ENCODE peak calls at places on chromosomes 3 and 15, in five cellular contexts. M, X, N, J and S are unnamed samples.

GRCh38 chr3:23709987-23710386 is 95.8 kb upstream of the UBE2E1 start:
- DNase-seq in N (no peak), M (no peak), J (no peak), X (no peak), S (no peak)

GRCh38 chr3:133742351-133743091 is 3.7 kb upstream of the TF start:
- DNase-seq in X (no peak), N (peak), J (peak), M (no peak), S (peak)

GRCh38 chr3:182618981-182619591 is 174.2 kb upstream of the ATP11B start:
- DNase-seq in N (peak), J (no peak), X (no peak), M (no peak), S (peak)

GRCh38 chr3:77913524-77914174 is 873.8 kb downstream of the ROBO2 start:
- DNase-seq in J (no peak), N (no peak), X (no peak), M (no peak), S (no peak)

GRCh38 chr3:115228266-115228665 is 81.2 kb upstream of the ZBTB20 start:
- DNase-seq in M (no peak), N (no peak), X (no peak), J (no peak), S (no peak)

GRCh38 chr15:67979281-67979680 is 74.8 kb upstream of the PIAS1 start:
- DNase-seq in X (no peak), J (no peak), N (no peak), M (no peak), S (no peak)

GRCh38 chr15:89828324-89829145 is 13.9 kb upstream of the ANPEP start:
- DNase-seq in N (no peak), M (no peak), X (no peak), J (no peak), S (peak)

GRCh38 chr3:79467721-79468120 is 300.1 kb downstream of the ROBO1 start:
- DNase-seq in J (no peak), M (no peak), X (no peak), N (no peak), S (no peak)

GRCh38 chr15:89998141-89998661 is 2.9 kb upstream of the ZNF710 start:
- DNase-seq in X (no peak), M (no peak), N (peak), J (no peak), S (peak)

GRCh38 chr3:191499307-191500125 is 38.6 kb downstream of the PYDC2 start:
- DNase-seq in N (peak), J (no peak), M (no peak), X (no peak), S (peak)

GRCh38 chr15:80567721-80568157 is 127.4 kb upstream of the ABHD17C start:
- DNase-seq in N (no peak), M (peak), J (peak), X (no peak), S (peak)

GRCh38 chr3:49899815-49900214 is 3.9 kb downstream of the MST1R start:
- DNase-seq in N (no peak), M (no peak), X (peak), J (peak), S (peak)

GRCh38 chr3:122560680-122561079 is 3.4 kb downstream of the PARP9 start:
- DNase-seq in M (peak), N (no peak), X (peak), J (peak), S (peak)

GRCh38 chr3:7607669-7608068 is 746.8 kb downstream of the GRM7 start:
- DNase-seq in X (no peak), J (no peak), N (no peak), M (no peak), S (no peak)

GRCh38 chr3:96863129-96863740 is 48.8 kb downstream of the EPHA6 start:
- DNase-seq in M (peak), J (peak), X (peak), N (no peak), S (peak)

DNA sequence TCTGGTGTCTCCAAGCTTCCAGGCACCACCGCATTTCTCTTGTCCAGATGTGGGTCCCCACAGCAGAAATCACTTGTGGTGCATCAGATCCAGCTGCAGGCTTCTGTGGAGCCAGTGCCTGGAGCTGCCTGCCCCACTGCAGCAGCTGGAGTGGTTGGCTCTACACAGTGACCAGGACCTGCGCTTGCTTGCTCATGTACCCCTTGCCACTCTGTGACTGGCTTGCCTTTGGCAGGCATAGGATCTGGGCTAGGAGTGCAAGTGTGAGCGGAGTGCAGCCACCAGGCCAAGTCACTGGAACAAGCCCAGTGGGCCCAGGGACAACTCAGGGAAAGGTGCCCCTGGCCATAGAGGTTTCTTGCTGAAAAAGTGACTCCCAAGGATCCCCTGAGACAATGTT is 1400.0 kb upstream of the ALCAM start:
- DNase-seq in N (no peak), J (no peak), M (no peak), X (no peak), S (no peak)
- H3K4me3 ChIP-seq in N (no peak), J (no peak), M (no peak), X (no peak), S (no peak)

GRCh38 chr3:125120370-125121122 is 64.7 kb upstream of the HEG1 start:
- DNase-seq in X (no peak), N (no peak), J (no peak), M (no peak), S (peak)
- H3K4me3 ChIP-seq in X (no peak), N (no peak), J (peak), M (no peak), S (no peak)

GRCh38 chr15:69996321-69996720 is 101.4 kb downstream of the TLE3 start:
- DNase-seq in J (no peak), M (no peak), X (no peak), N (no peak), S (no peak)

GRCh38 chr15:69996842-69997478 is 100.8 kb downstream of the TLE3 start:
- DNase-seq in N (no peak), J (no peak), X (no peak), M (no peak), S (no peak)

GRCh38 chr15:69999392-70000085 is 98.2 kb downstream of the TLE3 start:
- DNase-seq in J (no peak), N (no peak), X (no peak), M (no peak), S (no peak)

GRCh38 chr15:69998541-69999391 is 99.0 kb downstream of the TLE3 start:
- DNase-seq in X (no peak), M (no peak), N (no peak), J (no peak), S (no peak)

DNA sequence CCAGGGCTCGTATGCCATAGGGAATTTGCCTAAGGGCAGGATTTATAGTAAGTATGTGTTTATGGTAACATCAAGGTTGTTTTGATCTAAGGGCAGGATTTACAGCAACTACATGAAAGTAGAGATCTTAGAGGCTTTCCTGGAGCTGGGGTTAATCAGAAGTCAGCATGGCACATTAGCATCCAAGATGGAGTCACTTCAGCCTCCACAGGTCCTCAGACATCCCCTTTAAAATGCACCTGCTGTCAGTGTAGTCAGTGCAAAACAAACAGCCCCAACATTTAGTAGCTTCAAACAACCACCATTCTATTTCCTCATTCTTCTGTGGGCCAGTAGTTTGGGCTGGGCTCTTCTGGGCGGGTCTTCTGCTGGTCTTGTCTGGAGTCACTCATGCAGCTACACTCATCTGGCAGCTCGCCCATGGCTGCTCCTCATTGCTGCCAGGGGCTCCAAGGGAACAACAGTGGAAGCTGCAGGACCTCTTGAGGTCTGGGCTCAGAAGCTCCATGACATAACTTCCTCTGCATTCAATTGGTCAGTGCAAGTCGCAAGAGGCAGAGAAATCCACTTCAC is 99.9 kb downstream of the TLE3 start:
- DNase-seq in N (no peak), X (no peak), M (no peak), J (peak), S (peak)
- H3K4me3 ChIP-seq in N (no peak), X (no peak), M (no peak), J (no peak), S (no peak)

GRCh38 chr3:100602506-100603444 is 6.6 kb upstream of the ADGRG7 start:
- DNase-seq in J (peak), M (no peak), N (no peak), X (no peak), S (peak)
- H3K4me3 ChIP-seq in J (peak), M (no peak), N (no peak), X (no peak), S (no peak)

GRCh38 chr15:44195151-44195740 is at the start of gene FRMD5:
- DNase-seq in M (peak), N (peak), X (no peak), J (peak), S (peak)

GRCh38 chr15:44199393-44199792 is 4.3 kb upstream of the FRMD5 start:
- DNase-seq in J (no peak), M (no peak), X (no peak), N (no peak), S (no peak)

GRCh38 chr15:44193651-44194396 is 1.2 kb downstream of the FRMD5 start:
- DNase-seq in X (no peak), N (peak), J (no peak), M (no peak), S (peak)

GRCh38 chr15:44188810-44189209 is 6.3 kb downstream of the FRMD5 start:
- DNase-seq in N (no peak), J (no peak), X (no peak), M (no peak), S (no peak)

GRCh38 chr15:44194397-44195150 is 497 bp downstream of the FRMD5 start:
- DNase-seq in M (peak), N (peak), X (no peak), J (peak), S (peak)
- H3K4me3 ChIP-seq in M (peak), N (peak), X (no peak), J (peak), S (peak)

DNA sequence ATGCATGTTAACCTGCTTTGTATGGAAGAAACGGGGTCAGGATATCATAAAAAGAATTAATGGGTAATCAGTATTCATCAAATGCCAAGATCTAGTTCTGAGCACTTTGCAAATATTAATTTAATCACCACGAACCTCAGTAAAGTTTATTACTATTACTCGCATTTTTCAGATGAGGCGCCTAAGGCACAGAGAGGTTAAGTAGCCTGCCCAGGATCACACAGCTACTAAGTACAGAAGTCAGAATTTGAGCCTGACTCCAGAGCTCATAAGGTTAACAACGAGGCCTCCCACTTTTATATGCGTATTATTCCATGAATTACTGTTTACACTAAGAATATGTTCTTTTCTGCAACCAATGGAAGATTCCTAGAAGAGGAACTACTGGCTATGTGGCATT is 109.6 kb upstream of the KLF13 start:
- DNase-seq in X (no peak), M (no peak), N (no peak), J (no peak), S (no peak)
- H3K4me3 ChIP-seq in X (no peak), M (peak), N (no peak), J (peak), S (no peak)

DNA sequence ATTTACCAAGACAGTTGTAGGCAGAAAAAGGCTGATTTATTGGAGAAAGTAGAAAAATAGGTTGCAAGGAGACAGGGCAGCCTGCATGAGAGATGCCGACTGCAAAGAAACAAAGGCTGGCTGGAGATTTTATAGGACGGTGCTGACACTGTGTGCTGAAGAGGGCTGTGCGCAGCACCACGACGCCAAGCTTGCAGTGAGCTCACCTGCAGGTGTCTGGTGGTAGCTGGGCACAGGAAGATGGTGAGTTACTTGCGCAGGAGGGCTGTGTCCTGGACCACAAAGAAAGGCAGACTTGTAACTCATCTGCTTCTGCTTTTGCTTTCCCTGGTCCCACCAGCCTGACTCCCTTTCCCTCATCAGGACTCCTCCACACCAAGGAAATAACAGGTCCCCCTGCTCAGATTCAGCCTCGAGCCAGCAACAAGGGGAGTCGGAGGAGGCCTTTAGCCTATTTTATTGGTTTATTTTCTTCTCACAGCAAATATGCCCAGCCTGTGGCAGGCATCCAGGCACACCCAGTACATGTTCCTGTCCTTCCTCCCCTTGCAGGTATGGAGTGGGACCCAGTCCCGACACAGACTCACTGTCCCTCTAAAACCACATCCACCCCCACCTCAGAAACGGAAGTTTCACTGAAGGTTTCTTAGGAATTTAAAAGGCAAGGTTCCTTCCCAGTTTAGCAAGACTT is 35.7 kb upstream of the FLNB start:
- DNase-seq in X (peak), J (no peak), M (no peak), N (no peak), S (no peak)
- H3K4me3 ChIP-seq in X (no peak), J (no peak), M (no peak), N (no peak), S (no peak)

GRCh38 chr15:100058458-100058857 is 283.3 kb downstream of the ADAMTS17 start:
- DNase-seq in X (no peak), J (no peak), M (no peak), N (no peak), S (no peak)
- H3K4me3 ChIP-seq in X (no peak), J (no peak), M (no peak), N (no peak), S (no peak)

DNA sequence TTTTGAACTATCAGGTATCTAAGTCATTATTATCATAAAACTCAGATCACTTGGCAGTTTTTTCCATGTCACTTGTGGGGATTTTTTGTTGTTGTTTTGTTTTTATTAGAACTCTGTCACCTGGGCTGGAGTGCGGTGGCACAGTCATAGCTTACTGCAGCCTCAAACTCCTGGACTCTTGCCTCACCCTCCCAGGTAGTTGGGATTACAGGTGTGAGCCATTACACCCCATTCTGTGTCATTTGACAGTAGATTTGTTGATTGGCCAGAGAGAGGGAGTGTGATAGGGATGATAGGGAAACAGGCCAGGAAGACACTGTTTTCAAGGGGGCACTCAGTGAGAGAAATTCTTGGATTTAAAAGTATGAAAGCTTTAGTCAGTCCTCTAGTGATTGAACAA is 54.7 kb upstream of the SCAANT1 start:
- DNase-seq in X (no peak), J (no peak), M (no peak), N (no peak), S (no peak)
- H3K4me3 ChIP-seq in X (peak), J (no peak), M (no peak), N (no peak), S (no peak)

GRCh38 chr15:99508807-99509311 is 56.9 kb upstream of the MEF2A start:
- DNase-seq in X (no peak), J (peak), M (no peak), N (no peak), S (no peak)

GRCh38 chr15:99509686-99510461 is 55.9 kb upstream of the MEF2A start:
- DNase-seq in M (no peak), J (peak), X (peak), N (no peak), S (peak)

GRCh38 chr15:99511529-99511864 is 54.3 kb upstream of the MEF2A start:
- DNase-seq in J (peak), M (no peak), N (peak), X (no peak), S (peak)

GRCh38 chr15:99514306-99514705 is 51.5 kb upstream of the MEF2A start:
- DNase-seq in M (no peak), X (no peak), J (peak), N (no peak), S (peak)

GRCh38 chr15:99511865-99512632 is 53.7 kb upstream of the MEF2A start:
- DNase-seq in M (no peak), N (peak), J (peak), X (peak), S (peak)
- H3K4me3 ChIP-seq in M (no peak), N (no peak), J (peak), X (no peak), S (no peak)